ENCODE peak calls at places on chromosome 17, in five cellular contexts. W, F, T, G and I are unnamed samples.

GRCh38 chr17:53193044-53193443 is 629.7 kb upstream of the KIF2B start:
- DNase-seq in G (no peak), F (no peak), W (no peak), T (no peak), I (no peak)

GRCh38 chr17:19303367-19303776 is 59.2 kb downstream of the B9D1 start:
- DNase-seq in W (no peak), G (no peak), F (no peak), T (no peak), I (no peak)

GRCh38 chr17:4980644-4981216 is 6.7 kb downstream of the CAMTA2 start:
- DNase-seq in F (peak), T (no peak), W (no peak), G (no peak), I (no peak)

GRCh38 chr17:74947041-74947754 is 11.5 kb downstream of the OTOP3 start:
- DNase-seq in F (no peak), G (no peak), T (no peak), W (no peak), I (no peak)

GRCh38 chr17:44971776-44972483 is 3.8 kb upstream of the C1QL1 start:
- DNase-seq in T (no peak), F (peak), G (no peak), W (peak), I (peak)

GRCh38 chr17:43852571-43852970 is 5.6 kb downstream of the CD300LG start:
- DNase-seq in G (no peak), T (no peak), W (no peak), F (no peak), I (no peak)

GRCh38 chr17:35079547-35079946 is 16.0 kb upstream of the RFFL start:
- DNase-seq in W (no peak), T (no peak), G (no peak), F (peak), I (peak)

GRCh38 chr17:71633391-71633849 is 487.4 kb upstream of the SOX9 start:
- DNase-seq in G (no peak), F (peak), T (no peak), W (peak), I (peak)

GRCh38 chr17:40419559-40420331 is 2.0 kb upstream of the TOP2A start:
- DNase-seq in W (no peak), F (no peak), G (no peak), T (peak), I (no peak)

GRCh38 chr17:75691371-75692290 is 24.5 kb downstream of the SAP30BP start:
- DNase-seq in W (peak), F (peak), T (no peak), G (no peak), I (peak)

GRCh38 chr17:60139438-60140285 is 10.1 kb upstream of the CA4 start:
- DNase-seq in T (no peak), G (peak), F (peak), W (peak), I (peak)

GRCh38 chr17:80671039-80671822 is 126.6 kb downstream of the RPTOR start:
- DNase-seq in W (no peak), G (no peak), T (peak), F (no peak), I (no peak)

GRCh38 chr17:2120550-2121335 is 65.8 kb downstream of the HIC1 start:
- DNase-seq in G (no peak), F (peak), W (peak), T (no peak), I (peak)

GRCh38 chr17:48037924-48038323 is 327 bp upstream of the COPZ2 start:
- DNase-seq in F (no peak), G (no peak), W (no peak), T (no peak), I (no peak)

GRCh38 chr17:231191-231965 is 49.9 kb upstream of the DOC2B start:
- DNase-seq in G (no peak), F (no peak), T (no peak), W (no peak), I (no peak)

GRCh38 chr17:67467500-67468481 is 90.7 kb downstream of the PITPNC1 start:
- DNase-seq in T (no peak), G (no peak), F (no peak), W (no peak), I (no peak)

GRCh38 chr17:81096741-81097133 is 61.8 kb downstream of the BAIAP2 start:
- DNase-seq in T (no peak), F (no peak), G (no peak), W (no peak), I (no peak)

GRCh38 chr17:2028737-2029136 is 1.2 kb upstream of the DPH1 start:
- DNase-seq in G (no peak), F (no peak), T (no peak), W (no peak), I (no peak)

GRCh38 chr17:81328925-81329278 is 33.8 kb upstream of the SLC38A10 start:
- DNase-seq in T (peak), G (no peak), W (no peak), F (no peak), I (peak)

GRCh38 chr17:58325976-58326468 is 2.6 kb downstream of the TSPOAP1 start:
- DNase-seq in G (no peak), F (no peak), T (no peak), W (no peak), I (no peak)

GRCh38 chr17:70313450-70313849 is 144.1 kb downstream of the KCNJ2 start:
- DNase-seq in F (peak), W (no peak), G (no peak), T (no peak), I (peak)

GRCh38 chr17:77427471-77427991 is 286.8 kb downstream of the SEC14L1 start:
- DNase-seq in F (peak), G (no peak), W (peak), T (no peak), I (peak)

GRCh38 chr17:65467156-65467555 is 94.3 kb downstream of the AXIN2 start:
- DNase-seq in G (no peak), W (no peak), T (no peak), F (no peak), I (no peak)

GRCh38 chr17:48444531-48445247 is 14.7 kb upstream of the SKAP1 start:
- DNase-seq in G (no peak), F (no peak), W (no peak), T (no peak), I (no peak)

GRCh38 chr17:3032258-3033247 is 30.9 kb downstream of the OR1D5 start:
- DNase-seq in W (no peak), T (no peak), G (no peak), F (no peak), I (no peak)

GRCh38 chr17:17062866-17063265 is 20.6 kb downstream of the MPRIP start:
- DNase-seq in F (no peak), W (no peak), G (no peak), T (no peak), I (no peak)

GRCh38 chr17:38969281-38969680 is 2.1 kb upstream of the FBXO47 start:
- DNase-seq in G (no peak), T (no peak), W (no peak), F (no peak), I (no peak)

GRCh38 chr17:9050801-9051401 is 29.6 kb downstream of the NTN1 start:
- DNase-seq in G (no peak), W (no peak), F (no peak), T (no peak), I (no peak)

GRCh38 chr17:38706625-38707298 is 1.7 kb downstream of the MLLT6 start:
- DNase-seq in G (no peak), T (no peak), W (no peak), F (no peak), I (peak)

GRCh38 chr17:81710514-81711308 is 1.4 kb upstream of the SLC25A10 start:
- DNase-seq in G (no peak), T (peak), W (no peak), F (no peak), I (peak)

GRCh38 chr17:81794509-81794908 is 9.4 kb upstream of the GCGR start:
- DNase-seq in G (no peak), T (no peak), W (no peak), F (no peak), I (peak)

GRCh38 chr17:17902877-17903276 is 66.1 kb upstream of the SREBF1 start:
- DNase-seq in F (no peak), T (no peak), W (no peak), G (no peak), I (no peak)